ENCODE peak calls at places on chromosomes 12 and 14, in eight cellular contexts. S is heart left ventricle, N is cardiac fibroblast, Q is RWPE1, O is endodermal cell, H is WTC11, R is dorsolateral prefrontal cortex, V is endothelial cell. K is an unnamed sample.

GRCh38 chr12:109804820-109805761 is 28.1 kb downstream of the TRPV4 start:
- DNase-seq in S (peak), N (peak), Q (peak), O (peak), H (peak), R (no peak), V (peak), K (peak)

GRCh38 chr12:130969223-130969622 is 15.5 kb downstream of the ADGRD1 start:
- DNase-seq in S (no peak), N (no peak), Q (no peak), O (no peak), H (no peak), R (no peak), V (no peak), K (no peak)

GRCh38 chr14:69259531-69260245 is at the start of gene GALNT16:
- DNase-seq in S (peak), N (peak), Q (peak), O (peak), H (peak), R (no peak), V (peak), K (no peak)

GRCh38 chr12:8077207-8077606 is 4.9 kb upstream of the NECAP1 start:
- DNase-seq in S (no peak), N (peak), Q (peak), O (no peak), H (no peak), R (no peak), V (no peak), K (peak)

GRCh38 chr14:64689292-64689691 is 14.9 kb upstream of the PLEKHG3 start:
- DNase-seq in S (no peak), N (no peak), Q (no peak), O (no peak), H (no peak), R (no peak), V (no peak), K (no peak)

GRCh38 chr12:110501378-110501721 is 561 bp downstream of the VPS29 start:
- DNase-seq in S (no peak), N (peak), Q (no peak), O (no peak), H (no peak), R (no peak), V (peak), K (no peak)

GRCh38 chr12:132282950-132283771 is 46.2 kb downstream of the GALNT9 start:
- DNase-seq in S (no peak), N (no peak), Q (no peak), O (peak), H (peak), R (no peak), V (no peak), K (no peak)

GRCh38 chr12:106773286-106773685 is 1.2 kb upstream of the RIC8B start:
- DNase-seq in S (no peak), N (no peak), Q (no peak), O (no peak), H (no peak), R (no peak), V (no peak), K (no peak)

GRCh38 chr12:50243507-50243906 is 39.8 kb downstream of the LIMA1 start:
- DNase-seq in S (no peak), N (no peak), Q (no peak), O (no peak), H (no peak), R (no peak), V (no peak), K (no peak)

GRCh38 chr14:65850429-65851145 is 438.1 kb downstream of the FUT8 start:
- DNase-seq in S (no peak), N (no peak), Q (no peak), O (peak), H (no peak), R (no peak), V (no peak), K (no peak)

DNA sequence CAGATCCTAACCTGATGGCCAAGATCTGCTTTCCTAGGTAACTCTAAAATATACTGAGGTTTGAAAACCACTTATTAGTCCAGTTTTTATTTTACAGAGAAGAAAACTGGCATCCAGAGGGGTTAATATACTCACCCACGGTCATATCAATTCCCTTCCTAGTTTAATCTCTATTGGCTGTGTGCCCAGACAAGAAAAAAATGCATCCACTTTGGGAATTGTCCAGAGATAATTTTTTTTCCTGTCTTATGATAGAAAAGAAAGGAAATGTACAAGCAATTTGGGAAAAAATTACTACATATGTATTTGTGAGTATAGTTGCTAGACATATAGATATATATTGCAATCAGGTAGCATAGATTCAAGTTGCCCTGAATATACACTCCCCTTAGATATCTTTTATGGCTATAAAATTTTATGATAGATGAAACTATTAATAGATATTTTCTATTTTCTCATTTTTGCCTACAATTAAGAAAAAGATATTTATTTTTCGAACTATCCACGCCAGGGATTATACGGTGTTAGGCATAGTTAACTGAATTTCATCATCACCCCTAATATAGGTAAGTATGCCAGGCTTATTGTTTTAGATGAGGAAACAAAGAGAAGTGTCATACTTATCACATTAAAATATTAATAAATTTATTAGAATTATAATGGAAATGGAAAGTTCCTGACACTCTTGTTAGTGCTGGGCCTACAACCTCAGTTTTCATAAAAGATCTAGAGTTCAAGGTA is 100.5 kb upstream of the SLC38A2 start:
- DNase-seq in S (peak), N (peak), Q (peak), O (no peak), H (no peak), R (no peak), V (no peak), K (no peak)
- TF ChIP-seq CTCF in S (no peak), N (no peak), Q (no peak), O (no peak), H (no peak), R (no peak), V (no peak), K (no peak)

GRCh38 chr12:40760821-40761220 is 68.6 kb downstream of the CNTN1 start:
- DNase-seq in S (no peak), N (no peak), Q (no peak), O (no peak), H (no peak), R (no peak), V (no peak), K (no peak)

DNA sequence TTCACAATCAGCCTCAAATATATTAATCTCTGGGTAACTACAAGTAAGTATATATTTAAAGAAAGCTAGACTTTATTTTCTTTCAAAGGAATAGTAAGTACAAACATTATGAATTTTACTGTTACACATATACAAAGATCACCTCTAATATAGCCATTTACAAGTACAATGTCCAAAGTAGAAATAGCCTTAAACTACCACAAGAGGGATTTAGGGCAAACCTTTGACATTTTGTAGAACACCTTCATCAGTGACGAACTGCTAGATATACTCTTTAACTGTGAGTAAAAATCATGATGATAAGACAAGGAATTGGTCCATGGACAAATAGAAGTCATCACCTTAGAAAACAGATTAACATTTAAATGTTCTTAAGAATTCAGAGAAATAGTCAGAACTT is 69.8 kb downstream of the CNTN1 start:
- DNase-seq in S (no peak), N (no peak), Q (no peak), O (no peak), H (no peak), R (no peak), V (no peak), K (no peak)
- TF ChIP-seq CTCF in S (no peak), N (no peak), Q (no peak), O (peak), H (no peak), R (no peak), V (no peak), K (no peak)

GRCh38 chr14:22319526-22320352 is 269.3 kb downstream of the DAD1 start:
- DNase-seq in S (peak), N (peak), Q (peak), O (peak), H (peak), R (no peak), V (peak), K (no peak)
- TF ChIP-seq CTCF in S (peak), N (peak), Q (peak), O (peak), H (peak), R (peak), V (peak), K (peak)

DNA sequence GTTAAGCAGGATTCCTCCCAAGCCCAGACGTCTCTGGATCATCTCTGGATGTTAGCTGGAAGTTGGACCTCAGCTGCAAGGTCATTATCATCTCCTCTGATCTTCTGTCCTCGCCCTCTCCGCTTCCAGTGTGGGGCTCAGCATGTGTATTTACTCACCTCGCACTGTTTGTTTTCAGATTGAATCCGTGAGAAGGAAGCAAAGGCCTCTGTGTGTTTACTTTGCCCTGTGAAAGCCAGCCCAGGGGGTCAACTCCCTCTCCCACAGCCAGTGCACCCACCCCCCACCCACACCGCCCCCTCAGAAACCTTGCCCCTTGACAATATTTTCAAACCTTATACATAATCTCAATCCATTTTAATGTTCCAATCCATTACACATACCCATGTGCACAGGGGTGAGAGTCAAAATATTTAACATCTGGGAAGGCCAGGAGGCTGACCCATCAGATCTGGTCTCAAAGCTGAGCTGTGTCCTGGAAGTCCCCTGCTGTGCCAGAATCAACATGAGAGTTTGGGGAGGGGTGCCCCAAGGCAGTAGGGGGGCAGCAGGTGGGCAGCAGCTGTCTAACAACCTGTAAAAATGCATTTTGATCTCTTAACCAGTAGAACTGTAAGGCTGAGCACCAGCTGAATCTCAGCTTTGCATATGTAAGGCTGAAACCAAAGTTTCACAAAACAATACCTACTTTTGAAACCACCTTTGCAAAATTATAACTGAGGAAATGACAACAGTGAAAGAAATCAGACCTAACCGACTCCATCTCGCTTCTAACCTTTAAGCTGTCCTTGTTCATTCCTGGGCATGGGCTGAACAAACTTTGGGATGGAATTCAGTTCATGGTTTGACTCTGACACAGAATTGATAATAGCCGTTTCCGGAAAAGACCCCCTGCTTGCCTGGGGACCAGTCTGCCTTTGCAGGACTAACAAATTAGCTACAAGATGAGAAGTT is 158.0 kb downstream of the ZNF664 start:
- DNase-seq in S (no peak), N (no peak), Q (no peak), O (peak), H (peak), R (no peak), V (no peak), K (no peak)
- TF ChIP-seq CTCF in S (no peak), N (no peak), Q (no peak), O (no peak), H (no peak), R (no peak), V (no peak), K (no peak)

DNA sequence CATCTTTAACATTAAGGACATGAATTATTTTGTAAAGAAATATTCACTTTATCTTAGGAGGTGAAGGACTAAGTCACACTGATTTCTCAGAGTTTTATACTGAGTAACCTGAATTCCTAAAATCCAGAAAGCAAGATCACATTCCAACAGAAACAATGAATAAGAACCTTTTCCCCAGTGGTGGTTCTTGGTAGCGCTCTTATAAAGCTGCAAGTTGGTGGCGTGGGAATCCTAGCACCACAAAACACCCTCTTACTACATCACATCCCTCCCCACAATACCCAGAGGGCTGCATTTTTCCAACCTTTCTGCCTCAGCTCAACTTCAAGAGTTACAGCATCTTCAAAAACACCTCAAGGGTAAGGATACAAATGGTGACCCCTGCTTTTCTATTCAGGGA is 44.0 kb upstream of the SMUG1 start:
- DNase-seq in S (no peak), N (peak), Q (no peak), O (peak), H (no peak), R (no peak), V (no peak), K (no peak)
- TF ChIP-seq CTCF in S (no peak), N (peak), Q (no peak), O (peak), H (no peak), R (no peak), V (peak), K (no peak)

K was measured in CD14-positive monocyte.